ENCODE peak calls at places on chromosomes 12 and 14, in five cellular contexts. One of them, this sample, is unnamed.
A peak's percentile ranks its signal among the peaks of the same experiment; 100 is the strongest.

GRCh38 chr14:104080557-104081492 is 4.7 kb upstream of the ASPG start:
- DNase-seq in IMR-90: no peak
- DNase-seq in K562: no peak
- DNase-seq in H1: no peak
- DNase-seq in HepG2: no peak
- DNase-seq in this sample: no peak

GRCh38 chr14:35159742-35160409 is 37.5 kb downstream of the PRORP start:
- DNase-seq in IMR-90: peak; percentile 97
- DNase-seq in K562: no peak
- DNase-seq in H1: no peak
- DNase-seq in HepG2: peak; percentile 94
- DNase-seq in this sample: peak; percentile 85

GRCh38 chr12:124024263-124024678 is 51.3 kb downstream of the ZNF664 start:
- DNase-seq in IMR-90: no peak
- DNase-seq in K562: no peak
- DNase-seq in H1: no peak
- DNase-seq in HepG2: no peak
- DNase-seq in this sample: no peak

GRCh38 chr12:66804555-66804954 is 125.7 kb upstream of the GRIP1 start:
- DNase-seq in IMR-90: no peak
- DNase-seq in K562: no peak
- DNase-seq in H1: no peak
- DNase-seq in HepG2: no peak
- DNase-seq in this sample: no peak

GRCh38 chr12:70351076-70351475 is 15.0 kb upstream of the KCNMB4 start:
- DNase-seq in IMR-90: no peak
- DNase-seq in K562: no peak
- DNase-seq in H1: no peak
- DNase-seq in HepG2: no peak
- DNase-seq in this sample: no peak

GRCh38 chr14:105368426-105368825 is 29.9 kb upstream of the TEX22 start:
- DNase-seq in IMR-90: no peak
- DNase-seq in K562: no peak
- DNase-seq in H1: no peak
- DNase-seq in HepG2: no peak
- DNase-seq in this sample: no peak

GRCh38 chr12:1915082-1915968 is 3.1 kb downstream of the CACNA2D4 start:
- DNase-seq in IMR-90: no peak
- DNase-seq in K562: peak; percentile 43
- DNase-seq in H1: no peak
- DNase-seq in HepG2: no peak
- DNase-seq in this sample: no peak

GRCh38 chr12:118964988-118965387 is 16.4 kb upstream of the SRRM4 start:
- DNase-seq in IMR-90: no peak
- DNase-seq in K562: no peak
- DNase-seq in H1: no peak
- DNase-seq in HepG2: no peak
- DNase-seq in this sample: no peak

GRCh38 chr12:113329022-113329790 is 5.7 kb downstream of the SLC8B1 start:
- DNase-seq in IMR-90: no peak
- DNase-seq in K562: no peak
- DNase-seq in H1: no peak
- DNase-seq in HepG2: no peak
- DNase-seq in this sample: peak; percentile 47

GRCh38 chr12:68158427-68158826 is 1.1 kb downstream of the IFNG start:
- DNase-seq in IMR-90: no peak
- DNase-seq in K562: peak; percentile 46
- DNase-seq in H1: no peak
- DNase-seq in HepG2: no peak
- DNase-seq in this sample: peak; percentile 15

GRCh38 chr14:101839236-101839635 is 77.7 kb downstream of the PPP2R5C start:
- DNase-seq in IMR-90: no peak
- DNase-seq in K562: no peak
- DNase-seq in H1: no peak
- DNase-seq in HepG2: no peak
- DNase-seq in this sample: no peak

DNA sequence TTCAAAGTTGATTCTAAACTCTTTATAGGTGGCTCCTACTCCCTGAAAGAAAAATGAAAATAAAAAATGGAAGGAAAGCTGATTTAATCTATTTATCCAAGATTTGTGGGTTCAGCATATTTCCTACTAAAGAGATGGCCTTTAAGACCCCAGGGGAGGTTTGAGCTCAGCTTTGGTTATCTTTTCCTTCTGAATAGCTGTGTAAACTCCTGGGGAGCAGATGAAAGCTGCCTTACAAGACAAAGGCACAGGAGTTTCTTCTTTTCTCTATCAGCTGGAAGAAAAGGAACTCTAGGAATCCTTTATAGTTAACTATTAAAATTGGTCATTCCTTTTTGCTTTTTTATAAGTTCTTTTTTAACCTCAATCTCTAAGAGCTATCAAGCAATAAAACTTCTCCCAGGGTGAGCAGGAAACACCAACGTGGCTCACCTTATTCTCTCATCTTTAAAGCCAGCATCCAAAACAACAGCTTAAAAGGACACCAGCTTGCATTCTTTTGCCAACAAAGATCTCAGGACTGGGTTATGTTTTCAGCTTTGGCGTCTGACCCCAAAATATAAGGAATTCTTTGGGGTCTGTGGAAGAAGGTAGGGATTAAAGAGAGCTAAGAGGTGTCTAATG is 371.7 kb upstream of the KITLG start:
- DNase-seq in IMR-90: no peak
- DNase-seq in K562: no peak
- DNase-seq in H1: no peak
- DNase-seq in HepG2: no peak
- DNase-seq in this sample: no peak
- TF ChIP-seq MAFK in IMR-90: no peak
- TF ChIP-seq MAFK in K562: no peak
- TF ChIP-seq MAFK in H1: no peak
- TF ChIP-seq MAFK in HepG2: no peak
- TF ChIP-seq MAFK in this sample: peak; percentile 39

DNA sequence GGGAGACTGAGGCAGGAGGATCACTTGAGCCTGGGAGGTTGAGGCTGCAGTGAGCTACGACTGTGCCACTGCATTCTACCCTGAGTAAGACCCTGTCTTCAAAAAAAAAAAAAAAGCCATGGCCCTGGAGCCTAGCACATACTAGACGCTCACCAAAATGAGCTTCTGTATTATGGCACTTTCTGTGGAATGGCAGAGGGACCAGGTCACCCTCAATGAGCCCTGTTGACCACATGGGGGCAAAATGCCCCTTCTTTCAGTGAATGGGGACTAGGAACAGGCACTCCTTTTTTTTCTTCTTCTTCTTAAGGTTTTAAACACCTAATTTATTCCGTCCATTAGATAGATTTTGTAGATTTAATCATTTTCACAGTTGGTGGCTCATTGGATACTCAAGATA is 50.5 kb downstream of the FAM222A start:
- DNase-seq in IMR-90: no peak
- DNase-seq in K562: peak; percentile 36
- DNase-seq in H1: no peak
- DNase-seq in HepG2: no peak
- DNase-seq in this sample: no peak
- TF ChIP-seq MAFK in IMR-90: no peak
- TF ChIP-seq MAFK in K562: no peak
- TF ChIP-seq MAFK in H1: no peak
- TF ChIP-seq MAFK in HepG2: no peak
- TF ChIP-seq MAFK in this sample: no peak

GRCh38 chr12:101298426-101298825 is 18.5 kb downstream of the UTP20 start:
- DNase-seq in IMR-90: peak; percentile 82
- DNase-seq in K562: no peak
- DNase-seq in H1: no peak
- DNase-seq in HepG2: no peak
- DNase-seq in this sample: peak; percentile 47
- TF ChIP-seq MAFK in IMR-90: peak; percentile 27
- TF ChIP-seq MAFK in K562: no peak
- TF ChIP-seq MAFK in H1: no peak
- TF ChIP-seq MAFK in HepG2: no peak
- TF ChIP-seq MAFK in this sample: no peak

GRCh38 chr14:67268456-67269115 is 27.4 kb downstream of the PALS1 start:
- DNase-seq in IMR-90: peak; percentile 20
- DNase-seq in K562: no peak
- DNase-seq in H1: peak; percentile 79
- DNase-seq in HepG2: no peak
- DNase-seq in this sample: no peak

GRCh38 chr14:67270933-67271332 is 29.7 kb downstream of the PALS1 start:
- DNase-seq in IMR-90: no peak
- DNase-seq in K562: no peak
- DNase-seq in H1: no peak
- DNase-seq in HepG2: no peak
- DNase-seq in this sample: no peak

GRCh38 chr14:67270354-67270753 is 29.1 kb downstream of the PALS1 start:
- DNase-seq in IMR-90: peak; percentile 22
- DNase-seq in K562: no peak
- DNase-seq in H1: no peak
- DNase-seq in HepG2: no peak
- DNase-seq in this sample: no peak

GRCh38 chr14:67267929-67268328 is 26.7 kb downstream of the PALS1 start:
- DNase-seq in IMR-90: no peak
- DNase-seq in K562: no peak
- DNase-seq in H1: no peak
- DNase-seq in HepG2: no peak
- DNase-seq in this sample: no peak

DNA sequence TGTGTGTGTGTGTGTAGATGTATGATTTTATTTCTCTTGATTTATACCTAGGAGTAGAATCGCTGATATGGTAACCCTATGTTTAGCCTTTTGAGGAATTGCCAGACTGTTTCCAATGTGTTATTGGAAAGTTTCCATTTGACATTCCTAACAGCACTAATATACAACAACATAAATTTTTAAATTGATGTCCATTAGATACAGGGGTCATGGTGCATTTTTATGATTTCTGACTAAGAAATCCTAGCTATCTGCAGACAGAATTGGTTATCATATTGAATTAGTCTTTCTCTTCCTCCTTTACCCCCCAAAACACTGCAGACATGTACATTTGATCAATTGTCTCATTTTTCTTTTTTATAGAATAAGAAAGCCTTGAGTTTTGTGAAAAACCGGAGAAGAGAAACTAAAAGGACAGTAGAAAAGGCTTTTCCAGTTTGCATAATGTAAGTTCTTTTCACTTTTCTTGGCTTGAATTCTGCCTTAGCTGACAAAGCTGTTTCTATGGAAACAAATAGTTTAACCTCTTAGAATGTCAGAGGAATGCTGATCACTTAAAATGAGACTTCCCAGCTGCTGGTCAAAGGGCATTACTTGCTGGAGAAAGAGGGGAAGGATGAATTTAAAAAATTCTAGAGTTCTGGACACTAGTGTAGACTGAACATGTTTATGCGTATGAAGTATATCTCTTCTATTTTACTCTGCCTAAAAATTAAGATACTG is 28.3 kb downstream of the PALS1 start:
- DNase-seq in IMR-90: peak; percentile 87
- DNase-seq in K562: no peak
- DNase-seq in H1: no peak
- DNase-seq in HepG2: no peak
- DNase-seq in this sample: no peak
- TF ChIP-seq MAFK in IMR-90: peak; percentile 55
- TF ChIP-seq MAFK in K562: no peak
- TF ChIP-seq MAFK in H1: no peak
- TF ChIP-seq MAFK in HepG2: no peak
- TF ChIP-seq MAFK in this sample: no peak

GRCh38 chr12:128298091-128298490 is 31.1 kb downstream of the TMEM132C start:
- DNase-seq in IMR-90: no peak
- DNase-seq in K562: no peak
- DNase-seq in H1: no peak
- DNase-seq in HepG2: no peak
- DNase-seq in this sample: no peak
- TF ChIP-seq MAFK in IMR-90: no peak
- TF ChIP-seq MAFK in K562: no peak
- TF ChIP-seq MAFK in H1: no peak
- TF ChIP-seq MAFK in HepG2: no peak
- TF ChIP-seq MAFK in this sample: no peak